ENCODE peak calls at places on chromosomes 3 and 15, in six cellular contexts. C, M, H, D, K and E are unnamed samples.

GRCh38 chr3:60140160-60140559 is 1090.3 kb upstream of the CFAP20DC start:
- DNase-seq in H (no peak), M (no peak), K (no peak), C (peak), D (no peak), E (no peak)

GRCh38 chr3:99562138-99562537 is 76.3 kb upstream of the COL8A1 start:
- DNase-seq in H (peak), D (no peak), M (peak), K (peak), C (no peak), E (no peak)

GRCh38 chr3:76646921-76647562 is 392.9 kb upstream of the ROBO2 start:
- DNase-seq in C (no peak), D (no peak), H (peak), M (no peak), K (no peak), E (no peak)

GRCh38 chr3:40976241-40976640 is 223.1 kb upstream of the CTNNB1 start:
- DNase-seq in H (no peak), M (no peak), K (no peak), C (no peak), D (no peak), E (no peak)

GRCh38 chr15:78933187-78934062 is 11.4 kb downstream of the CTSH start:
- DNase-seq in C (no peak), K (no peak), D (no peak), H (no peak), M (no peak), E (no peak)

GRCh38 chr3:29605845-29606244 is 325.0 kb downstream of the RBMS3 start:
- DNase-seq in C (no peak), K (peak), H (no peak), D (no peak), M (no peak), E (no peak)

GRCh38 chr3:17905996-17906395 is 163.6 kb upstream of the TBC1D5 start:
- DNase-seq in K (no peak), D (no peak), M (no peak), C (no peak), H (no peak), E (no peak)

GRCh38 chr3:183163563-183163962 is 1.0 kb upstream of the LAMP3 start:
- DNase-seq in C (no peak), K (no peak), D (no peak), M (no peak), H (no peak), E (no peak)

GRCh38 chr3:2595486-2595885 is 496.8 kb downstream of the CNTN4 start:
- DNase-seq in K (no peak), D (no peak), H (no peak), C (no peak), M (no peak), E (no peak)

GRCh38 chr15:34124656-34125055 is 22.8 kb downstream of the PGBD4 start:
- DNase-seq in D (no peak), C (no peak), M (no peak), H (no peak), K (no peak), E (no peak)

GRCh38 chr3:149448331-149448831 is 26.1 kb upstream of the TM4SF4 start:
- DNase-seq in H (no peak), M (peak), K (peak), C (no peak), D (no peak), E (no peak)

GRCh38 chr15:82850242-82850591 is 40.8 kb downstream of the WHAMM start:
- DNase-seq in D (no peak), K (no peak), H (peak), M (no peak), C (no peak), E (no peak)

GRCh38 chr3:171504376-171504775 is 44.2 kb upstream of the TNIK start:
- DNase-seq in H (no peak), D (no peak), C (no peak), K (no peak), M (no peak), E (no peak)

GRCh38 chr15:90031231-90031791 is 30.2 kb downstream of the ZNF710 start:
- DNase-seq in M (peak), D (no peak), H (no peak), C (peak), K (no peak), E (no peak)

GRCh38 chr15:75731248-75732100 is 18.8 kb upstream of the CSPG4 start:
- DNase-seq in K (no peak), D (no peak), M (no peak), H (no peak), C (no peak), E (no peak)

GRCh38 chr3:177299250-177299649 is 102.0 kb upstream of the TBL1XR1 start:
- DNase-seq in K (no peak), M (no peak), D (no peak), H (no peak), C (no peak), E (no peak)

GRCh38 chr3:57184516-57184915 is 15.3 kb downstream of the HESX1 start:
- DNase-seq in H (no peak), C (no peak), K (peak), D (no peak), M (no peak), E (no peak)

GRCh38 chr3:140599496-140599895 is 78.4 kb upstream of the TRIM42 start:
- DNase-seq in M (peak), D (no peak), C (no peak), K (no peak), H (no peak), E (no peak)

GRCh38 chr3:165148901-165149441 is 47.2 kb downstream of the SLITRK3 start:
- DNase-seq in C (no peak), M (no peak), H (no peak), K (no peak), D (no peak), E (no peak)

GRCh38 chr3:106317141-106318055 is 448.6 kb upstream of the CBLB start:
- DNase-seq in M (no peak), D (no peak), C (no peak), K (no peak), H (no peak), E (no peak)

GRCh38 chr3:124386006-124386405 is 344.2 kb upstream of the UMPS start:
- DNase-seq in D (no peak), H (no peak), C (no peak), K (no peak), M (no peak), E (no peak)

GRCh38 chr15:66057089-66057488 is 187.8 kb downstream of the RAB11A start:
- DNase-seq in M (no peak), H (no peak), D (no peak), K (no peak), C (no peak), E (no peak)

GRCh38 chr3:27176256-27176655 is 192.9 kb downstream of the NEK10 start:
- DNase-seq in K (no peak), M (no peak), D (no peak), H (no peak), C (no peak), E (no peak)

GRCh38 chr15:68205949-68206539 is 912 bp upstream of the CALML4 start:
- DNase-seq in H (no peak), M (no peak), C (no peak), K (no peak), D (no peak), E (no peak)

GRCh38 chr3:169527539-169527938 is 136.0 kb downstream of the MECOM start:
- DNase-seq in D (no peak), M (no peak), H (no peak), C (no peak), K (no peak), E (no peak)

GRCh38 chr3:110165753-110166152 is 828.4 kb upstream of the DPPA4 start:
- DNase-seq in M (no peak), D (no peak), H (no peak), K (no peak), C (no peak), E (no peak)

GRCh38 chr3:126342991-126343661 is 14.1 kb downstream of the KLF15 start:
- DNase-seq in C (peak), H (peak), M (peak), D (no peak), K (no peak), E (no peak)

GRCh38 chr15:99454941-99455795 is 110.6 kb upstream of the MEF2A start:
- DNase-seq in H (no peak), C (peak), M (peak), D (no peak), K (peak), E (no peak)

GRCh38 chr3:146750196-146750595 is 145.1 kb upstream of the PLSCR5 start:
- DNase-seq in C (no peak), K (no peak), M (no peak), D (no peak), H (no peak), E (no peak)

GRCh38 chr15:51533672-51534398 is 88.7 kb downstream of the DMXL2 start:
- DNase-seq in K (no peak), D (no peak), C (no peak), M (peak), H (no peak), E (no peak)

GRCh38 chr15:80974914-80975313 is 14.7 kb downstream of the MESD start:
- DNase-seq in H (no peak), M (no peak), C (no peak), K (no peak), D (no peak), E (no peak)